ENCODE peak calls at places on chromosomes 16 and 17, in six cellular contexts. D, S, N, F, L and B are unnamed samples.

GRCh38 chr17:4998027-4998665 is 396 bp downstream of the KIF1C start:
- DNase-seq in D (no peak), S (no peak), N (no peak), F (peak; percentile 19), L (no peak), B (no peak)

GRCh38 chr17:82496529-82497434 is 22.8 kb upstream of the FOXK2 start:
- DNase-seq in D (peak; percentile 89), S (peak; percentile 93), N (peak; percentile 89), F (peak; percentile 93), L (peak; percentile 99), B (peak; percentile 98)

GRCh38 chr16:67729636-67730248 is 10.6 kb upstream of the GFOD2 start:
- DNase-seq in D (no peak), S (no peak), N (no peak), F (no peak), L (no peak), B (no peak)

GRCh38 chr17:77822302-77823030 is 136.0 kb upstream of the TNRC6C start:
- DNase-seq in D (no peak), S (no peak), N (no peak), F (no peak), L (no peak), B (no peak)

GRCh38 chr17:8226536-8227237 is 16.3 kb upstream of the AURKB start:
- DNase-seq in D (peak; percentile 85), S (peak; percentile 76), N (peak; percentile 48), F (peak; percentile 47), L (peak; percentile 66), B (peak; percentile 95)

GRCh38 chr16:19666451-19666850 is 51.6 kb downstream of the KNOP1 start:
- DNase-seq in D (peak; percentile 79), S (no peak), N (no peak), F (no peak), L (no peak), B (no peak)

GRCh38 chr17:65099941-65100315 is 37.2 kb upstream of the RGS9 start:
- DNase-seq in D (no peak), S (no peak), N (peak; percentile 72), F (peak; percentile 82), L (peak; percentile 29), B (peak; percentile 45)

GRCh38 chr16:19085679-19086200 is 18.3 kb downstream of the COQ7 start:
- DNase-seq in D (no peak), S (no peak), N (no peak), F (no peak), L (peak; percentile 43), B (no peak)

GRCh38 chr16:2777231-2777902 is at the start of gene ELOB:
- DNase-seq in D (peak; percentile 78), S (peak; percentile 91), N (peak; percentile 80), F (peak; percentile 83), L (peak; percentile 93), B (peak; percentile 95)

GRCh38 chr17:57750109-57750845 is 5.2 kb upstream of the CCDC182 start:
- DNase-seq in D (no peak), S (no peak), N (no peak), F (no peak), L (no peak), B (no peak)

GRCh38 chr17:1498869-1499268 is 6.4 kb upstream of the MYO1C start:
- DNase-seq in D (no peak), S (no peak), N (no peak), F (no peak), L (no peak), B (no peak)

GRCh38 chr16:3444032-3444388 is 530 bp downstream of the NAA60 start:
- DNase-seq in D (peak; percentile 85), S (peak; percentile 48), N (peak; percentile 10), F (peak; percentile 19), L (peak; percentile 35), B (peak; percentile 80)